ENCODE peak calls at places on chromosomes 12 and 14, in eight cellular contexts. K is upper lobe of left lung, N is transverse colon, C is A549, Y is tibial nerve, Z is stomach, U is K562, E is sigmoid colon. S is an unnamed sample.

GRCh38 chr14:30482270-30482669 is 76.7 kb upstream of the G2E3 start:
- DNase-seq in Z (no peak), U (no peak), K (no peak), E (no peak), N (no peak), Y (no peak), C (no peak), S (no peak)

GRCh38 chr12:110171636-110172035 is 47.5 kb downstream of the IFT81 start:
- DNase-seq in K (no peak), Y (no peak), U (no peak), C (no peak), E (no peak), N (no peak), Z (no peak), S (no peak)

GRCh38 chr14:100677925-100678765 is 48.5 kb upstream of the DLK1 start:
- DNase-seq in Y (peak; percentile 42), Z (peak; percentile 58), U (peak; percentile 70), E (peak; percentile 83), C (no peak), N (peak; percentile 53), K (no peak), S (peak; percentile 83)

GRCh38 chr12:66589095-66589494 is 89.8 kb downstream of the GRIP1 start:
- DNase-seq in Z (no peak), Y (no peak), C (no peak), E (no peak), U (no peak), N (no peak), K (no peak), S (no peak)

GRCh38 chr14:79318371-79318770 is 892.9 kb downstream of the DIO2 start:
- DNase-seq in Y (no peak), E (no peak), C (no peak), N (no peak), Z (no peak), K (no peak), U (no peak), S (no peak)

GRCh38 chr12:11822071-11822818 is 172.8 kb downstream of the ETV6 start:
- DNase-seq in Z (peak; percentile 38), C (no peak), Y (no peak), E (no peak), N (peak; percentile 55), K (no peak), U (no peak), S (no peak)

GRCh38 chr14:58540693-58541092 is 97.1 kb upstream of the DACT1 start:
- DNase-seq in N (no peak), K (no peak), E (no peak), C (no peak), Z (no peak), U (no peak), Y (no peak), S (no peak)

GRCh38 chr12:113805201-113805600 is 160.9 kb downstream of the RBM19 start:
- DNase-seq in Z (no peak), U (no peak), K (no peak), N (no peak), C (no peak), E (no peak), Y (no peak), S (no peak)

GRCh38 chr12:130068741-130069140 is 93.5 kb upstream of the FZD10 start:
- DNase-seq in Z (no peak), C (no peak), N (no peak), Y (no peak), K (no peak), E (no peak), U (no peak), S (no peak)

GRCh38 chr12:52278931-52279682 is 4.7 kb downstream of the KRT86 start:
- DNase-seq in K (peak; percentile 97), Z (peak; percentile 85), U (peak; percentile 91), C (peak; percentile 87), E (peak; percentile 89), N (peak; percentile 81), Y (peak; percentile 64), S (peak; percentile 51)

GRCh38 chr12:6927379-6927991 is at the start of gene ATN1:
- DNase-seq in C (peak; percentile 59), K (peak; percentile 93), E (peak; percentile 97), U (peak; percentile 76), Z (peak; percentile 68), Y (peak; percentile 78), N (peak; percentile 79), S (peak; percentile 96)

GRCh38 chr14:53409974-53410373 is 256.9 kb upstream of the DDHD1 start:
- DNase-seq in K (no peak), C (no peak), U (no peak), Y (no peak), Z (no peak), N (no peak), E (no peak), S (no peak)
- TF ChIP-seq EP300 in K (no peak), C (no peak), U (no peak), Y (no peak), Z (no peak), N (no peak), E (no peak), S (no peak)

GRCh38 chr12:27845187-27845586 is 65.2 kb upstream of the MANSC4 start:
- DNase-seq in C (no peak), K (no peak), Y (no peak), E (no peak), N (no peak), Z (no peak), U (no peak), S (no peak)

GRCh38 chr12:27840229-27840999 is 60.4 kb upstream of the MANSC4 start:
- DNase-seq in Z (no peak), U (no peak), K (no peak), E (no peak), C (no peak), Y (no peak), N (no peak), S (no peak)

GRCh38 chr12:27841392-27841882 is 61.4 kb upstream of the MANSC4 start:
- DNase-seq in C (no peak), Y (no peak), K (no peak), U (no peak), E (no peak), Z (no peak), N (no peak), S (no peak)

GRCh38 chr12:27843714-27844245 is 63.7 kb upstream of the MANSC4 start:
- DNase-seq in N (no peak), Z (no peak), C (no peak), U (peak; percentile 23), Y (no peak), K (no peak), E (no peak), S (no peak)

GRCh38 chr12:27844427-27845090 is 64.5 kb upstream of the MANSC4 start:
- DNase-seq in C (no peak), E (no peak), U (no peak), Y (no peak), N (no peak), K (no peak), Z (no peak), S (no peak)
- H3K27ac ChIP-seq in C (no peak overlapping the region), E (no peak overlapping the region), U (peak overlapping the region; percentile 51), Y (peak overlapping the region; percentile 48), N (no peak overlapping the region), K (no peak overlapping the region), Z (peak overlapping the region; percentile 42), S (no peak overlapping the region)

DNA sequence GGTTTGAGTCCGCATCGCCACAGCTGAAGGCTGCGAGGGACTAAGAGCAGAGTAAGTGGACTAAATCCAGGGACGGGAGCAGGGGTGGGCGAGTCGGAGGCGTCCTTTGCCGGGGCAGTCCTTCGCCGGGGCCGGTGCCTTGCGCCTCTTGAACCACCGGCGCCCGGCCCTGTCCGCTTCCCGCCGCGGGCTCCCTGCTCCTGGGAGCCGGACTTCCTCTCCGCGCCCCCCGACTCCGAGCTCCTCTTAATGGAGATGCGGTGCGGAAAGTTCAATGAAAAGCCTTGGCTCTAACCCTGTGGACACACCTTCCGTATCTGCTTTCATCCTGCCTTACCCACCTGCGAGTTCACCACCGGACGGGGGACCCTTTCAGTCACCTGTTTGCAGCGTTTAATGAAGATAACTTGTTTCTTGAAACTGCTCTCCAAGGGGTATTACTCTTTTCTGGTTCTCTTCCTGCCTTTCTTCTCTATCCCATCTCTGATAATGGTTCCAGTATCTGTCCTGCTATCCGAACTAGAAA is 453 bp downstream of the FGFR1OP2 start:
- DNase-seq in N (no peak), K (peak; percentile 88), Z (peak; percentile 38), E (no peak), C (peak; percentile 23), Y (peak; percentile 22), U (no peak), S (no peak)
- TF ChIP-seq POLR2A in N (no peak), K (no peak), Z (no peak), E (no peak), C (no peak), Y (no peak), U (no peak), S (no peak)

GRCh38 chr14:61575751-61576150 is 119.6 kb upstream of the HIF1A start:
- DNase-seq in U (no peak), Z (no peak), C (no peak), E (no peak), K (no peak), N (no peak), Y (no peak), S (no peak)

GRCh38 chr14:61574514-61574807 is 120.9 kb upstream of the HIF1A start:
- DNase-seq in U (no peak), K (no peak), C (no peak), N (no peak), Z (no peak), E (no peak), Y (no peak), S (no peak)

GRCh38 chr14:61573321-61573720 is 122.0 kb upstream of the HIF1A start:
- DNase-seq in C (no peak), E (no peak), Z (no peak), K (no peak), N (no peak), Y (no peak), U (no peak), S (no peak)

GRCh38 chr14:61575126-61575525 is 120.2 kb upstream of the HIF1A start:
- DNase-seq in N (no peak), E (no peak), C (no peak), U (no peak), K (no peak), Z (no peak), Y (no peak), S (no peak)

DNA sequence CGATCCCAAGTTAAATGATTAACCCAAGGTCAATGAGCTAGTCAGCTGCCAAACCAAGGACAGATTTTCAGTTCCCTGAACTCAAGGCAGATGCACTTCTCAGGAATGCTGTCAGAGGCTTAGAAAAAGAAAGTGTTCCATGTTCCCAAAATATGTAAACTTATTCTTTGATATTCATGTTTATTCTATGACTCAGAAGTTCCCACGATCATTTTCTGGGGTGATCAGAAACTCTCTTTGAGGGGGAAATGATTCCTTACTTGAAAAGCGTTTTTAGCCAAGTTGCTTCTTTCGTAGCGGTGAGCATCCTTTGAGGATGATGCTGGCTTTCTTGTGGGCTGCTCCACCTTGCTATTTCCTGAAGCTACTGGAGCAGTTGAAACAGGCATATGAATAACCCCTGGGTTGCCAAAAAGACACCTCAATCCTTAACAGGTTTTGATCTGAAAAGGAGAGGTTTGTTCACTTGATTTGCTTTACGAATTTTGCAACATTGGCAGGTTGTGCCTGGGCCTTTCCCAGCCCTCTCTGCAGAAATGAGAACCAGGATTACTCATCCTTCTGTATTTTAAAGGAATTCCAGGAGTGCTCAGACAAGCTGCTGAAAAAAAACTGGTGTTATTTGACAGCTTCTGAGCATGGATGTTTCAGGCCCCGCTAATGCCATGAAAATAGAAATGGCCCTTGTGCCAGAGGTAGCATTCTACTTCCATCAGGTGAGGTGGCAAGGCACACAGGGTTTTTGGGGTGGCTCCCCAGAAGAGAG is 121.4 kb upstream of the HIF1A start:
- DNase-seq in Z (no peak), C (no peak), N (no peak), U (no peak), K (no peak), E (no peak), Y (no peak), S (no peak)
- TF ChIP-seq EP300 in Z (no peak), C (no peak), N (no peak), U (no peak), K (no peak), E (no peak), Y (no peak), S (no peak)

GRCh38 chr12:3076730-3077571 is at the start of gene TSPAN9:
- DNase-seq in K (peak; percentile 93), C (peak; percentile 83), E (peak; percentile 93), Y (peak; percentile 62), Z (peak; percentile 87), N (peak; percentile 76), U (peak; percentile 90), S (peak; percentile 83)
- H3K27ac ChIP-seq in K (peak within 1 kb of the TSS; percentile 93), C (peak within 1 kb of the TSS; percentile 83), E (peak within 1 kb of the TSS; percentile 95), Y (peak within 1 kb of the TSS; percentile 96), Z (peak within 1 kb of the TSS; percentile 91), N (peak within 1 kb of the TSS; percentile 89), U (no peak within 1 kb of the TSS), S (peak within 1 kb of the TSS; percentile 79)